ENCODE peak calls at places on chromosomes 4 and X, in nine cellular contexts. N is PC-3; U is small intestine; Q is CD4-positive, alpha-beta T cell; B is GM23248; W is HL-60; P is endodermal cell; K is stomach; F is A549. I is an unnamed sample.
A peak's percentile ranks its signal among the peaks of the same experiment; 100 is the strongest.

GRCh38 chr4:158259955-158260575 is 49.8 kb downstream of the TMEM144 start:
- DNase-seq in Q (no peak), P (no peak), K (no peak), B (peak; percentile 41), U (no peak), F (peak; percentile 20), N (peak; percentile 70), W (no peak), I (no peak)

GRCh38 chr4:148376151-148376550 is 66.1 kb downstream of the NR3C2 start:
- DNase-seq in Q (peak; percentile 52), P (no peak), B (no peak), U (peak; percentile 83), N (peak; percentile 85), K (peak; percentile 80), F (peak; percentile 23), W (peak; percentile 6), I (no peak)

GRCh38 chrX:154403858-154404257 is 5.2 kb downstream of the DNASE1L1 start:
- DNase-seq in Q (no peak), W (no peak), N (no peak), U (no peak), F (no peak), B (no peak), K (no peak), P (no peak), I (no peak)

GRCh38 chr4:69881173-69881773 is 21.3 kb upstream of the SULT1E1 start:
- DNase-seq in F (peak; percentile 40), U (peak; percentile 62), W (peak; percentile 8), P (no peak), B (peak; percentile 77), Q (peak; percentile 9), K (peak; percentile 35), N (peak; percentile 66), I (no peak)

GRCh38 chrX:63050225-63050624 is 300.9 kb downstream of the SPIN4 start:
- DNase-seq in K (no peak), F (peak; percentile 8), W (no peak), B (no peak), N (peak; percentile 37), Q (no peak), P (no peak), U (no peak), I (no peak)

GRCh38 chrX:153771686-153772607 is 7.9 kb downstream of the PLXNB3 start:
- DNase-seq in U (no peak), Q (no peak), K (no peak), B (no peak), F (no peak), N (no peak), W (no peak), P (peak; percentile 28), I (no peak)

GRCh38 chr4:26609398-26609797 is 25.5 kb downstream of the TBC1D19 start:
- DNase-seq in F (no peak), B (no peak), N (no peak), W (no peak), P (no peak), U (no peak), Q (no peak), K (no peak), I (no peak)

GRCh38 chr4:150072906-150073714 is 5.1 kb upstream of the DCLK2 start:
- DNase-seq in W (no peak), F (peak; percentile 71), Q (no peak), U (no peak), K (no peak), N (no peak), B (peak; percentile 94), P (no peak), I (no peak)

GRCh38 chr4:180923476-180923875 is 1319.7 kb upstream of the TENM3 start:
- DNase-seq in P (no peak), F (no peak), W (no peak), U (no peak), B (peak; percentile 82), K (no peak), Q (no peak), N (peak; percentile 36), I (no peak)

GRCh38 chr4:172648471-172648870 is 520.1 kb upstream of the GALNT7 start:
- DNase-seq in Q (no peak), N (peak; percentile 71), W (no peak), U (no peak), B (no peak), P (no peak), F (peak; percentile 1), K (no peak), I (no peak)

GRCh38 chrX:330726-331144 is 12.1 kb upstream of the GTPBP6 start:
- DNase-seq in K (no peak), B (no peak), Q (no peak), F (no peak), U (no peak), P (no peak), N (no peak), W (no peak), I (no peak)

GRCh38 chr4:4289575-4289929 is 402 bp downstream of the LYAR start:
- DNase-seq in F (no peak), Q (no peak), K (no peak), B (peak; percentile 68), U (no peak), N (peak; percentile 9), W (no peak), P (no peak), I (no peak)

GRCh38 chr4:110609044-110609750 is 13.7 kb downstream of the PITX2 start:
- DNase-seq in P (peak; percentile 61), Q (no peak), K (no peak), B (peak; percentile 8), W (no peak), N (peak; percentile 24), F (no peak), U (no peak), I (no peak)

GRCh38 chr4:184191267-184191666 is 26.4 kb downstream of the ENPP6 start:
- DNase-seq in P (no peak), U (no peak), B (no peak), Q (no peak), F (no peak), K (no peak), N (no peak), W (no peak), I (no peak)

GRCh38 chr4:40750461-40751258 is 905 bp downstream of the NSUN7 start:
- DNase-seq in W (no peak), K (no peak), U (peak; percentile 57), N (peak; percentile 7), B (peak; percentile 35), F (no peak), Q (no peak), P (peak; percentile 80), I (no peak)

GRCh38 chrX:74207539-74207938 is 96.4 kb upstream of the ZCCHC13 start:
- DNase-seq in N (no peak), B (no peak), W (no peak), Q (no peak), F (no peak), U (no peak), K (no peak), P (no peak), I (no peak)

GRCh38 chr4:879730-880079 is 52.4 kb downstream of the GAK start:
- DNase-seq in B (no peak), K (no peak), F (no peak), U (peak; percentile 6), Q (peak; percentile 32), P (no peak), N (no peak), W (no peak), I (no peak)

GRCh38 chr4:38663801-38664703 is at the start of gene KLF3:
- DNase-seq in N (peak; percentile 77), F (peak; percentile 83), B (peak; percentile 94), W (peak; percentile 52), K (peak; percentile 96), Q (peak; percentile 95), U (peak; percentile 92), P (peak; percentile 94), I (peak; percentile 70)

GRCh38 chr4:55947254-55947882 is 1.4 kb upstream of the CEP135 start:
- DNase-seq in F (no peak), P (no peak), U (no peak), K (no peak), W (peak; percentile 10), B (peak; percentile 35), N (no peak), Q (no peak), I (no peak)

DNA sequence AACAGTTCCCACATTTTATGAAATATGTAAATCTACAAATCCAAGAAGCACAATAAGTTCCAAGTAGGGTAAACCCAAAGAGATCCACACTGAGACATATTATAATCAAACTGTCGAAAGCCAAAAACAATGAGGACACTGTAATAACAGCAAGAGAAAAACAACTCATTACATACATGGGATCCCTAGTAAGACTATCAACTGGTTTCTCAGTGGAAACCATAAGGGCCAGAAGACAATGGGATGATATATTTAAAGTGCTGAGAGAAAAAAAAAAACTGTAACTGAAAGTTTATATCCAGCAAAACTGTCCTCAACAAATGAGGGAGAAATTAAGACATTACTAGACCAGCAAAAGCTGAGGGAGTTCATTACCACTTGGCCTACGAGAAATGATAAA is 34.7 kb downstream of the GLRA2 start:
- DNase-seq in B (no peak), F (no peak), W (no peak), K (no peak), Q (no peak), U (no peak), P (no peak), N (no peak), I (no peak)
- H3K27ac ChIP-seq in B (no peak overlapping the region), F (no peak overlapping the region), W (no peak overlapping the region), K (no peak overlapping the region), Q (no peak overlapping the region), U (no peak overlapping the region), P (no peak overlapping the region), N (no peak overlapping the region), I (no peak overlapping the region)

DNA sequence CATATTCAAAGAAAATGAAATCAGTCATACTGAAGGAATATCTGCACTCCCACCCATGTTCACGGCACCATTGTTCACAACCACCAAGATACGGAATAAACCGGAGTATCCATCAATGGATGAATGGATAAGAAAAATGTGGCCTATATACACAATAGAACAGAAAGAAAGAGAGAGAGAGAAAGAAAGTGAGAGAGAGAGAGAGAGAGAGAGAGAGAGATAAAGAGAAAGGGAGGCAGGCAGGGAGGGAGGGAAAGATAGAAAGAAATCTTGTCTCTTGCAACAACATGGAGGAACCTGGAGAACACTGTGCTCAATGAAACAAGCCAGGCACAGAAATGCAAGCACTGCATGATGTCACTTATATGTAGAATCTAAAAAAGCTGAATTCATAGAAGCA is 52.4 kb downstream of the ANKRD17 start:
- DNase-seq in N (no peak), P (no peak), Q (no peak), F (no peak), K (no peak), W (no peak), U (no peak), B (no peak), I (no peak)
- H3K27ac ChIP-seq in N (no peak overlapping the region), P (no peak overlapping the region), Q (no peak overlapping the region), F (no peak overlapping the region), K (no peak overlapping the region), W (no peak overlapping the region), U (no peak overlapping the region), B (no peak overlapping the region), I (no peak overlapping the region)

DNA sequence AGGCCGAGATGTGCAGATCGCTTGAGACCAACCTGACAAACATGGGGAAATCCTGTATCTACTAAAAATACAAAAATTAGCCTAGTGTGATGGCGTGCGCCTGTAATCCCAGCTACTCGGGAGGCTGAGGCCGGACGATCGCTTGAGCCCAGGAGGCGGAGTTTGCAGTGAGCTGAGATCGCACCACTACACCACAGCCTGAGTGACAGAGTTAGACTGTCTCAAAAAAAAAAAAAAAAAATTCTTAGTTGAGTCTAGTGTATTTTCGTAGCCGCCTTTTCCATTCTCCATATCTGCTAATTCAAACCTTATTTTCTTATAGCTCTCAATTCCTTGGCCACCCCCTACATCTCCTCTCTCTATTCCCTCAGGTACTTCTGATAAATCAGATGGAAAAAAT is 978 bp downstream of the POLR2B start:
- DNase-seq in U (peak; percentile 42), P (peak; percentile 68), W (no peak), K (no peak), B (peak; percentile 69), Q (peak; percentile 19), F (no peak), N (peak; percentile 33), I (no peak)
- H3K27ac ChIP-seq in U (peak overlapping the region; percentile 18), P (no peak overlapping the region), W (peak overlapping the region; percentile 95), K (peak overlapping the region; percentile 93), B (peak overlapping the region; percentile 94), Q (peak overlapping the region; percentile 48), F (peak overlapping the region; percentile 91), N (no peak overlapping the region), I (peak overlapping the region; percentile 94)

GRCh38 chr4:103424853-103425252 is 226.7 kb upstream of the CENPE start:
- DNase-seq in F (peak; percentile 60), N (peak; percentile 74), W (no peak), B (peak; percentile 2), Q (no peak), P (no peak), U (no peak), K (peak; percentile 32), I (no peak)
- H3K27ac ChIP-seq in F (no peak overlapping the region), N (peak overlapping the region; percentile 30), W (no peak overlapping the region), B (no peak overlapping the region), Q (no peak overlapping the region), P (no peak overlapping the region), U (no peak overlapping the region), K (no peak overlapping the region), I (no peak overlapping the region)